ENCODE peak calls at places on chromosomes 12 and 14, in six cellular contexts. I is AG04449, K is NCI-H2081 treated with DMSO at 0.1 percent for 48 hours, E is left lobe of liver, J is OCI-M1, O is progenitor cell of endocrine pancreas. L is an unnamed sample.

GRCh38 chr12:116697305-116698130 is 40.4 kb downstream of the SPRING1 start:
- DNase-seq in I (no peak), J (peak; percentile 53), O (no peak), K (no peak), E (no peak), L (peak; percentile 14)

GRCh38 chr14:99605299-99605961 is 1.4 kb upstream of the CCDC85C start:
- DNase-seq in J (peak; percentile 84), E (peak; percentile 77), O (peak; percentile 37), I (no peak), K (peak; percentile 34), L (peak; percentile 71)

GRCh38 chr12:54301428-54302045 is 722 bp upstream of the NFE2 start:
- DNase-seq in E (no peak), O (no peak), K (no peak), J (peak; percentile 71), I (no peak), L (no peak)

GRCh38 chr12:50326636-50327284 is 43.4 kb upstream of the LIMA1 start:
- DNase-seq in J (no peak), I (no peak), O (no peak), K (no peak), E (peak; percentile 67), L (peak; percentile 81)

GRCh38 chr12:68290126-68290525 is 36.7 kb upstream of the IL22 start:
- DNase-seq in I (no peak), J (no peak), K (no peak), O (no peak), E (no peak), L (no peak)

GRCh38 chr12:92295523-92295922 is 149.9 kb upstream of the BTG1 start:
- DNase-seq in E (no peak), K (no peak), J (no peak), O (no peak), I (no peak), L (no peak)

GRCh38 chr14:33777651-33778050 is 173.2 kb downstream of the EGLN3 start:
- DNase-seq in E (no peak), K (no peak), J (no peak), O (no peak), I (no peak), L (no peak)

GRCh38 chr14:105086833-105087307 is 21.6 kb upstream of the GPR132 start:
- DNase-seq in K (no peak), O (peak; percentile 84), E (peak; percentile 68), J (peak; percentile 80), I (no peak), L (peak; percentile 56)

GRCh38 chr14:67881225-67881624 is 61.6 kb downstream of the RAD51B start:
- DNase-seq in J (no peak), K (no peak), O (no peak), I (no peak), E (no peak), L (no peak)

GRCh38 chr12:58567189-58567588 is 353.1 kb downstream of the LRIG3 start:
- DNase-seq in E (no peak), J (no peak), I (no peak), O (no peak), K (no peak), L (no peak)

GRCh38 chr12:13099066-13099909 is 4.2 kb downstream of the GSG1 start:
- DNase-seq in J (peak; percentile 78), O (no peak), E (no peak), I (no peak), K (no peak), L (peak; percentile 35)

GRCh38 chr12:34298971-34299801 is 276.9 kb downstream of the ALG10 start:
- DNase-seq in E (no peak), K (no peak), O (no peak), I (no peak), J (no peak), L (no peak)

GRCh38 chr12:27969901-27970390 is 2.6 kb downstream of the PTHLH start:
- DNase-seq in E (peak; percentile 48), O (peak; percentile 78), K (no peak), J (peak; percentile 86), I (no peak), L (peak; percentile 37)

GRCh38 chr12:68239309-68239708 is 13.7 kb upstream of the IL26 start:
- DNase-seq in J (no peak), I (no peak), K (no peak), E (no peak), O (no peak), L (no peak)

GRCh38 chr14:73717247-73717646 is 3.1 kb upstream of the PNMA1 start:
- DNase-seq in I (no peak), K (no peak), E (no peak), O (no peak), J (peak; percentile 13), L (no peak)

GRCh38 chr14:43145361-43145760 is 1361.7 kb downstream of the FSCB start:
- DNase-seq in J (no peak), I (no peak), K (no peak), E (no peak), O (no peak), L (no peak)

GRCh38 chr12:65263777-65264176 is 14.7 kb upstream of the MSRB3 start:
- DNase-seq in O (no peak), I (no peak), K (no peak), E (no peak), J (no peak), L (no peak)

GRCh38 chr12:70660620-70661219 is 23.5 kb upstream of the PTPRB start:
- DNase-seq in I (peak; percentile 59), K (no peak), O (no peak), J (peak; percentile 93), E (no peak), L (peak; percentile 81)

GRCh38 chr14:101273091-101273490 is 288.2 kb upstream of the DIO3 start:
- DNase-seq in J (no peak), E (no peak), O (no peak), K (no peak), I (no peak), L (no peak)

GRCh38 chr14:106844608-106845285 is 1318.4 kb downstream of the TMEM121 start:
- DNase-seq in O (no peak), E (peak; percentile 82), K (no peak), I (no peak), J (peak; percentile 79), L (peak; percentile 54)

GRCh38 chr14:96653597-96653996 is 143.6 kb upstream of the VRK1 start:
- DNase-seq in J (no peak), K (no peak), O (no peak), E (no peak), I (no peak), L (no peak)

GRCh38 chr12:47950856-47951468 is 12.4 kb upstream of the TMEM106C start:
- DNase-seq in K (no peak), I (no peak), O (no peak), E (no peak), J (no peak), L (no peak)

GRCh38 chr12:90836689-90837088 is 118.3 kb downstream of the CCER1 start:
- DNase-seq in I (no peak), K (no peak), O (no peak), J (peak; percentile 58), E (no peak), L (no peak)

GRCh38 chr12:110004598-110004997 is 5.4 kb downstream of the ANKRD13A start:
- DNase-seq in K (no peak), E (no peak), O (no peak), J (no peak), I (no peak), L (no peak)

GRCh38 chr12:109910969-109911348 is 10.9 kb downstream of the TCHP start:
- DNase-seq in J (peak; percentile 29), E (no peak), K (no peak), I (no peak), O (no peak), L (peak; percentile 47)

GRCh38 chr14:22882529-22883190 is 362 bp upstream of the REM2 start:
- DNase-seq in K (no peak), I (no peak), O (peak; percentile 53), E (no peak), J (peak; percentile 8), L (no peak)

GRCh38 chr14:54509546-54510501 is at the start of gene CGRRF1:
- DNase-seq in E (peak; percentile 99), O (peak; percentile 98), K (peak; percentile 86), J (peak; percentile 96), I (peak; percentile 89), L (peak; percentile 98)

GRCh38 chr14:59600211-59600945 is 23.8 kb upstream of the CCDC175 start:
- DNase-seq in E (no peak), J (peak; percentile 3), K (no peak), O (no peak), I (no peak), L (no peak)

GRCh38 chr14:22159049-22159448 is 430.0 kb downstream of the DAD1 start:
- DNase-seq in O (no peak), K (no peak), J (no peak), E (no peak), I (no peak), L (peak; percentile 53)

GRCh38 chr14:96309907-96310330 is 53.2 kb downstream of the ATG2B start:
- DNase-seq in E (no peak), O (no peak), I (no peak), J (no peak), K (no peak), L (peak; percentile 3)